ENCODE peak calls at places on chromosomes 3 and 15, in nine cellular contexts. One of them, this sample, is unnamed.

GRCh38 chr3:171173732-171174131 is 147.2 kb upstream of the SLC2A2 start:
- DNase-seq in uterus: no peak
- DNase-seq in heart left ventricle: peak; percentile 51
- DNase-seq in upper lobe of left lung: peak; percentile 49
- DNase-seq in HCT116: no peak
- DNase-seq in body of pancreas: no peak
- DNase-seq in Peyer's patch: peak; percentile 79
- DNase-seq in tibial nerve: no peak
- DNase-seq in adrenal gland: peak; percentile 87
- DNase-seq in this sample: no peak

GRCh38 chr3:158420654-158421396 is 150.2 kb upstream of the MLF1 start:
- DNase-seq in uterus: no peak
- DNase-seq in heart left ventricle: no peak
- DNase-seq in upper lobe of left lung: no peak
- DNase-seq in HCT116: no peak
- DNase-seq in body of pancreas: no peak
- DNase-seq in Peyer's patch: no peak
- DNase-seq in tibial nerve: no peak
- DNase-seq in adrenal gland: no peak
- DNase-seq in this sample: no peak

GRCh38 chr3:41682996-41683395 is 278.9 kb downstream of the ULK4 start:
- DNase-seq in uterus: no peak
- DNase-seq in heart left ventricle: no peak
- DNase-seq in upper lobe of left lung: no peak
- DNase-seq in HCT116: no peak
- DNase-seq in body of pancreas: no peak
- DNase-seq in Peyer's patch: no peak
- DNase-seq in tibial nerve: no peak
- DNase-seq in adrenal gland: no peak
- DNase-seq in this sample: no peak

GRCh38 chr3:109563149-109563548 is 225.8 kb upstream of the DPPA4 start:
- DNase-seq in uterus: no peak
- DNase-seq in heart left ventricle: no peak
- DNase-seq in upper lobe of left lung: no peak
- DNase-seq in HCT116: no peak
- DNase-seq in body of pancreas: no peak
- DNase-seq in Peyer's patch: no peak
- DNase-seq in tibial nerve: no peak
- DNase-seq in adrenal gland: no peak
- DNase-seq in this sample: no peak

GRCh38 chr15:81888748-81889479 is 156.9 kb downstream of the MEX3B start:
- DNase-seq in uterus: peak; percentile 21
- DNase-seq in heart left ventricle: no peak
- DNase-seq in upper lobe of left lung: no peak
- DNase-seq in HCT116: no peak
- DNase-seq in body of pancreas: no peak
- DNase-seq in Peyer's patch: no peak
- DNase-seq in tibial nerve: no peak
- DNase-seq in adrenal gland: no peak
- DNase-seq in this sample: peak; percentile 86

GRCh38 chr15:26631894-26632293 is 141.0 kb downstream of the GABRB3 start:
- DNase-seq in uterus: no peak
- DNase-seq in heart left ventricle: no peak
- DNase-seq in upper lobe of left lung: no peak
- DNase-seq in HCT116: no peak
- DNase-seq in body of pancreas: no peak
- DNase-seq in Peyer's patch: no peak
- DNase-seq in tibial nerve: no peak
- DNase-seq in adrenal gland: no peak
- DNase-seq in this sample: peak; percentile 55

GRCh38 chr15:52481915-52482314 is 46.8 kb downstream of the MYO5A start:
- DNase-seq in uterus: no peak
- DNase-seq in heart left ventricle: no peak
- DNase-seq in upper lobe of left lung: peak; percentile 27
- DNase-seq in HCT116: peak; percentile 13
- DNase-seq in body of pancreas: no peak
- DNase-seq in Peyer's patch: no peak
- DNase-seq in tibial nerve: no peak
- DNase-seq in adrenal gland: peak; percentile 31
- DNase-seq in this sample: no peak

GRCh38 chr15:90059208-90059985 is 42.9 kb downstream of the IDH2 start:
- DNase-seq in uterus: no peak
- DNase-seq in heart left ventricle: peak; percentile 78
- DNase-seq in upper lobe of left lung: peak; percentile 93
- DNase-seq in HCT116: no peak
- DNase-seq in body of pancreas: no peak
- DNase-seq in Peyer's patch: peak; percentile 79
- DNase-seq in tibial nerve: peak; percentile 40
- DNase-seq in adrenal gland: peak; percentile 78
- DNase-seq in this sample: no peak

GRCh38 chr3:35778201-35778600 is 138.9 kb downstream of the ARPP21 start:
- DNase-seq in uterus: no peak
- DNase-seq in heart left ventricle: no peak
- DNase-seq in upper lobe of left lung: no peak
- DNase-seq in HCT116: no peak
- DNase-seq in body of pancreas: no peak
- DNase-seq in Peyer's patch: no peak
- DNase-seq in tibial nerve: no peak
- DNase-seq in adrenal gland: no peak
- DNase-seq in this sample: no peak

GRCh38 chr15:98946301-98947255 is 61.0 kb downstream of the PGPEP1L start:
- DNase-seq in uterus: no peak
- DNase-seq in heart left ventricle: peak; percentile 63
- DNase-seq in upper lobe of left lung: peak; percentile 53
- DNase-seq in HCT116: no peak
- DNase-seq in body of pancreas: peak; percentile 45
- DNase-seq in Peyer's patch: peak; percentile 34
- DNase-seq in tibial nerve: no peak
- DNase-seq in adrenal gland: peak; percentile 40
- DNase-seq in this sample: no peak

GRCh38 chr15:38482572-38482971 is 28.6 kb downstream of the FAM98B start:
- DNase-seq in uterus: no peak
- DNase-seq in heart left ventricle: no peak
- DNase-seq in upper lobe of left lung: no peak
- DNase-seq in HCT116: no peak
- DNase-seq in body of pancreas: no peak
- DNase-seq in Peyer's patch: no peak
- DNase-seq in tibial nerve: no peak
- DNase-seq in adrenal gland: no peak
- DNase-seq in this sample: no peak

GRCh38 chr3:10883478-10884234 is 67.6 kb downstream of the SLC6A11 start:
- DNase-seq in uterus: no peak
- DNase-seq in heart left ventricle: no peak
- DNase-seq in upper lobe of left lung: no peak
- DNase-seq in HCT116: peak; percentile 8
- DNase-seq in body of pancreas: no peak
- DNase-seq in Peyer's patch: no peak
- DNase-seq in tibial nerve: no peak
- DNase-seq in adrenal gland: peak; percentile 18
- DNase-seq in this sample: no peak

GRCh38 chr3:70973558-70973957 is 610.0 kb downstream of the FOXP1 start:
- DNase-seq in uterus: no peak
- DNase-seq in heart left ventricle: no peak
- DNase-seq in upper lobe of left lung: no peak
- DNase-seq in HCT116: no peak
- DNase-seq in body of pancreas: no peak
- DNase-seq in Peyer's patch: no peak
- DNase-seq in tibial nerve: no peak
- DNase-seq in adrenal gland: no peak
- DNase-seq in this sample: no peak

GRCh38 chr15:65533057-65533752 is 2.9 kb downstream of the HACD3 start:
- DNase-seq in uterus: no peak
- DNase-seq in heart left ventricle: no peak
- DNase-seq in upper lobe of left lung: no peak
- DNase-seq in HCT116: no peak
- DNase-seq in body of pancreas: no peak
- DNase-seq in Peyer's patch: no peak
- DNase-seq in tibial nerve: no peak
- DNase-seq in adrenal gland: no peak
- DNase-seq in this sample: no peak

GRCh38 chr15:49236869-49237268 is 66.8 kb downstream of the GALK2 start:
- DNase-seq in uterus: no peak
- DNase-seq in heart left ventricle: no peak
- DNase-seq in upper lobe of left lung: no peak
- DNase-seq in HCT116: no peak
- DNase-seq in body of pancreas: no peak
- DNase-seq in Peyer's patch: no peak
- DNase-seq in tibial nerve: no peak
- DNase-seq in adrenal gland: no peak
- DNase-seq in this sample: no peak

GRCh38 chr3:160678447-160678846 is 1.5 kb downstream of the ARL14 start:
- DNase-seq in uterus: no peak
- DNase-seq in heart left ventricle: no peak
- DNase-seq in upper lobe of left lung: no peak
- DNase-seq in HCT116: no peak
- DNase-seq in body of pancreas: peak; percentile 29
- DNase-seq in Peyer's patch: peak; percentile 51
- DNase-seq in tibial nerve: no peak
- DNase-seq in adrenal gland: no peak
- DNase-seq in this sample: no peak

GRCh38 chr3:10917176-10917575 is 75.4 kb upstream of the SLC6A1 start:
- DNase-seq in uterus: no peak
- DNase-seq in heart left ventricle: no peak
- DNase-seq in upper lobe of left lung: no peak
- DNase-seq in HCT116: no peak
- DNase-seq in body of pancreas: no peak
- DNase-seq in Peyer's patch: peak; percentile 19
- DNase-seq in tibial nerve: no peak
- DNase-seq in adrenal gland: no peak
- DNase-seq in this sample: no peak

GRCh38 chr3:46416134-46417119 is 9.4 kb downstream of the CCRL2 start:
- DNase-seq in uterus: no peak
- DNase-seq in heart left ventricle: no peak
- DNase-seq in upper lobe of left lung: no peak
- DNase-seq in HCT116: no peak
- DNase-seq in body of pancreas: no peak
- DNase-seq in Peyer's patch: no peak
- DNase-seq in tibial nerve: no peak
- DNase-seq in adrenal gland: no peak
- DNase-seq in this sample: no peak

GRCh38 chr3:114863848-114864247 is 283.2 kb downstream of the ZBTB20 start:
- DNase-seq in uterus: no peak
- DNase-seq in heart left ventricle: no peak
- DNase-seq in upper lobe of left lung: no peak
- DNase-seq in HCT116: no peak
- DNase-seq in body of pancreas: no peak
- DNase-seq in Peyer's patch: no peak
- DNase-seq in tibial nerve: no peak
- DNase-seq in adrenal gland: no peak
- DNase-seq in this sample: no peak

GRCh38 chr15:70502576-70502975 is 260.8 kb downstream of the UACA start:
- DNase-seq in uterus: no peak
- DNase-seq in heart left ventricle: no peak
- DNase-seq in upper lobe of left lung: no peak
- DNase-seq in HCT116: no peak
- DNase-seq in body of pancreas: no peak
- DNase-seq in Peyer's patch: no peak
- DNase-seq in tibial nerve: no peak
- DNase-seq in adrenal gland: no peak
- DNase-seq in this sample: no peak
- H3K27me3 ChIP-seq in uterus: no peaks in the 10 kb centered on the region
- H3K27me3 ChIP-seq in heart left ventricle: no peaks in the 10 kb centered on the region
- H3K27me3 ChIP-seq in upper lobe of left lung: no peaks in the 10 kb centered on the region
- H3K27me3 ChIP-seq in HCT116: peaks cover 22% of the 10 kb centered on the region
- H3K27me3 ChIP-seq in body of pancreas: no peaks in the 10 kb centered on the region
- H3K27me3 ChIP-seq in Peyer's patch: no peaks in the 10 kb centered on the region
- H3K27me3 ChIP-seq in tibial nerve: no peaks in the 10 kb centered on the region
- H3K27me3 ChIP-seq in adrenal gland: no peaks in the 10 kb centered on the region
- H3K27me3 ChIP-seq in this sample: no peaks in the 10 kb centered on the region

DNA sequence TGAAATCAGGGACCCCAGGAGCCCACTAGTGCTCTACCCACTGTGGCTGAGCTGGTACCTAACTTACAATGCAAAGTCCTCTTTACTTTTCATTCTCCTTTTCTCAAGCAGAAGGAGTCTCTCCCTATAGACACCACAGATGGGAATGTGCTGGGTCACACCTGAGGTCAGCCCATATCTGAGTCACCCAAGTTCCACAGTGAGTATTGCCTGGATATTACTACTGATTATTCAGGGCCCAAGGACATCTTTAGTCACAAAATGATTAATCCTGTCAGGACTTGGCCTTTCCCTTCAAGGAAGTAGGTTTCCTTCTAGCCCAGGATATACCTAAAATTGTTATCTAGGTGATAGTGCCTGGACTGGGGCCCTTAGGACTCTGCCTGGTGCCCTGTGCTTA is 1305.2 kb downstream of the SI start:
- DNase-seq in uterus: no peak
- DNase-seq in heart left ventricle: no peak
- DNase-seq in upper lobe of left lung: no peak
- DNase-seq in HCT116: peak; percentile 24
- DNase-seq in body of pancreas: no peak
- DNase-seq in Peyer's patch: no peak
- DNase-seq in tibial nerve: no peak
- DNase-seq in adrenal gland: no peak
- DNase-seq in this sample: no peak
- H3K27ac ChIP-seq in uterus: no peak overlapping the region
- H3K27ac ChIP-seq in heart left ventricle: no peak overlapping the region
- H3K27ac ChIP-seq in upper lobe of left lung: no peak overlapping the region
- H3K27ac ChIP-seq in HCT116: no peak overlapping the region
- H3K27ac ChIP-seq in body of pancreas: no peak overlapping the region
- H3K27ac ChIP-seq in Peyer's patch: no peak overlapping the region
- H3K27ac ChIP-seq in tibial nerve: no peak overlapping the region
- H3K27ac ChIP-seq in adrenal gland: no peak overlapping the region
- H3K27ac ChIP-seq in this sample: no peak overlapping the region

DNA sequence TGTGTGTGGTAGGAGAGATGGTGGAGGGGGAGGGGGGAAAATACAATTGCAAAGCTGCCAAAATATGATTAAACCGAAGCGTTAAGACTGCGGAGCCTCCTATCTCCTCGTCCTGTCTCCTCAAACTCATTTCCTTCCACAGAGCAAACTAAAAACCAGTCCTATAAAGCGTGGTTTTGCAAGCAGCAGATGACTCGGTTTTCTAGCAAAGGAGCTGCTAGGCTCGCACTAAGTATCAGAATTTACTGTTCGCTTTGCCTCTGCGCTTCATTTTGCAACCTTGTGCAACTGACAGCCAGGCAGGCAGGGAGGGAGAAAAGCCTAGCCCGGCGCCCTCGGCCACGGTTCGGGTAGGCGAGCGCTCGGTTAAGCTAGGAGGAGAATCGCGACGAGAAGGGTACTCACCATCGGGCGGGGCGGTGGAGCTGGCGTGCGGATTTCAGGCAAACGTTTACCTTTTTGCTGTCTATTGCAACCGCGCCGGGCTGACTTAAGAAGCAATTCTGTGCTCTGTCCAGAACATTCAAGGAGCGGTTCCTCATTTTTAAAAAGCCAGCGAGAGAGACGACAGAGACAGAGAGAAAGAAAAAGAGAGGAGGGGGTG is 3.8 kb upstream of the NR2F2 start:
- DNase-seq in uterus: peak; percentile 69
- DNase-seq in heart left ventricle: no peak
- DNase-seq in upper lobe of left lung: no peak
- DNase-seq in HCT116: no peak
- DNase-seq in body of pancreas: no peak
- DNase-seq in Peyer's patch: no peak
- DNase-seq in tibial nerve: peak; percentile 37
- DNase-seq in adrenal gland: no peak
- DNase-seq in this sample: no peak
- TF ChIP-seq POLR2A in uterus: peak; percentile 27
- TF ChIP-seq POLR2A in heart left ventricle: no peak
- TF ChIP-seq POLR2A in upper lobe of left lung: no peak
- TF ChIP-seq POLR2A in HCT116: no peak
- TF ChIP-seq POLR2A in body of pancreas: no peak
- TF ChIP-seq POLR2A in Peyer's patch: no peak
- TF ChIP-seq POLR2A in tibial nerve: no peak
- TF ChIP-seq POLR2A in adrenal gland: peak; percentile 23
- TF ChIP-seq POLR2A in this sample: no peak

GRCh38 chr3:184230603-184231528 is 1.5 kb downstream of the VWA5B2 start:
- DNase-seq in uterus: no peak
- DNase-seq in heart left ventricle: no peak
- DNase-seq in upper lobe of left lung: no peak
- DNase-seq in HCT116: no peak
- DNase-seq in body of pancreas: no peak
- DNase-seq in Peyer's patch: no peak
- DNase-seq in tibial nerve: no peak
- DNase-seq in adrenal gland: no peak
- DNase-seq in this sample: no peak
- H3K27me3 ChIP-seq in uterus: peaks cover 8% of the 10 kb centered on the region
- H3K27me3 ChIP-seq in heart left ventricle: peaks cover 48% of the 10 kb centered on the region
- H3K27me3 ChIP-seq in upper lobe of left lung: peaks cover 25% of the 10 kb centered on the region
- H3K27me3 ChIP-seq in HCT116: no peaks in the 10 kb centered on the region
- H3K27me3 ChIP-seq in body of pancreas: no peaks in the 10 kb centered on the region
- H3K27me3 ChIP-seq in Peyer's patch: peaks cover 24% of the 10 kb centered on the region
- H3K27me3 ChIP-seq in tibial nerve: peaks cover 84% of the 10 kb centered on the region
- H3K27me3 ChIP-seq in adrenal gland: peaks cover 11% of the 10 kb centered on the region
- H3K27me3 ChIP-seq in this sample: peaks cover 87% of the 10 kb centered on the region

This sample was measured in esophagus muscularis mucosa.